ENCODE peak calls at places on chromosomes 13 and 19, in ten cellular contexts. Y is brain pericyte; N is naive thymus-derived CD4-positive, alpha-beta T cell; D is smooth muscle cell of the brain vasculature; P is heart left ventricle; I is NCI-H1436; O is stimulated activated CD4-positive, alpha-beta T cell treated with anti-CD3 and anti-CD28 coated beads, TNF-alpha, amount 100 ng/mL, for 48 hours; T is nucleus accumbens; S is progenitor cell of endocrine pancreas; V is T-helper 1 cell. L is an unnamed sample.

GRCh38 chr13:74647211-74647610 is 513.0 kb upstream of the KLF12 start:
- DNase-seq in Y (no peak), N (no peak), D (no peak), P (no peak), I (no peak), O (no peak), T (no peak), S (no peak), V (no peak), L (no peak)

GRCh38 chr19:53982056-53982455 is 9.4 kb upstream of the CACNG6 start:
- DNase-seq in Y (no peak), N (no peak), D (no peak), P (no peak), I (no peak), O (no peak), T (no peak), S (peak), V (no peak), L (no peak)

GRCh38 chr13:96426160-96426559 is 336.3 kb downstream of the HS6ST3 start:
- DNase-seq in Y (no peak), N (no peak), D (no peak), P (no peak), I (peak), O (no peak), T (no peak), S (no peak), V (no peak), L (no peak)

GRCh38 chr19:35142531-35143230 is 374 bp upstream of the FXYD7 start:
- DNase-seq in Y (no peak), N (peak), D (no peak), P (peak), I (no peak), O (peak), T (peak), S (peak), V (peak), L (no peak)

GRCh38 chr13:27638521-27638920 is 16.8 kb downstream of the POLR1D start:
- DNase-seq in Y (no peak), N (no peak), D (no peak), P (no peak), I (no peak), O (no peak), T (no peak), S (no peak), V (no peak), L (no peak)

GRCh38 chr19:42281175-42282035 is 12.4 kb downstream of the CIC start:
- DNase-seq in Y (no peak), N (no peak), D (no peak), P (no peak), I (peak), O (no peak), T (peak), S (no peak), V (peak), L (no peak)

GRCh38 chr19:42553292-42554045 is 25.2 kb upstream of the CEACAM1 start:
- DNase-seq in Y (no peak), N (no peak), D (no peak), P (peak), I (no peak), O (no peak), T (no peak), S (no peak), V (no peak), L (no peak)

GRCh38 chr19:37905936-37906867 is at the start of gene WDR87:
- DNase-seq in Y (no peak), N (peak), D (no peak), P (peak), I (peak), O (no peak), T (no peak), S (peak), V (peak), L (peak)

GRCh38 chr13:112465251-112466131 is 89.3 kb downstream of the SPACA7 start:
- DNase-seq in Y (no peak), N (no peak), D (no peak), P (peak), I (no peak), O (no peak), T (no peak), S (no peak), V (no peak), L (no peak)

GRCh38 chr13:53612200-53612599 is 583.6 kb downstream of the OLFM4 start:
- DNase-seq in Y (no peak), N (no peak), D (no peak), P (no peak), I (no peak), O (no peak), T (no peak), S (no peak), V (no peak), L (no peak)

GRCh38 chr19:35154535-35155406 is at the start of gene FXYD5:
- DNase-seq in Y (no peak), N (peak), D (no peak), P (peak), I (no peak), O (peak), T (no peak), S (no peak), V (peak), L (no peak)

GRCh38 chr13:39567569-39567968 is 35.4 kb downstream of the LHFPL6 start:
- DNase-seq in Y (no peak), N (no peak), D (no peak), P (no peak), I (no peak), O (no peak), T (no peak), S (no peak), V (no peak), L (no peak)

GRCh38 chr19:46981296-46981695 is 38.3 kb upstream of the NPAS1 start:
- DNase-seq in Y (no peak), N (no peak), D (no peak), P (no peak), I (no peak), O (no peak), T (no peak), S (no peak), V (no peak), L (no peak)

GRCh38 chr19:55173717-55174409 is 6.2 kb downstream of the SYT5 start:
- DNase-seq in Y (no peak), N (no peak), D (no peak), P (no peak), I (peak), O (no peak), T (no peak), S (no peak), V (no peak), L (no peak)

GRCh38 chr13:35840991-35841604 is 290.1 kb downstream of the DCLK1 start:
- DNase-seq in Y (no peak), N (no peak), D (no peak), P (no peak), I (no peak), O (no peak), T (no peak), S (no peak), V (no peak), L (no peak)

GRCh38 chr13:23771966-23772365 is 117.2 kb downstream of the MIPEP start:
- DNase-seq in Y (no peak), N (no peak), D (no peak), P (no peak), I (no peak), O (no peak), T (no peak), S (no peak), V (no peak), L (no peak)

GRCh38 chr13:114166381-114167131 is 12.5 kb upstream of the CFAP97D2 start:
- DNase-seq in Y (no peak), N (no peak), D (no peak), P (no peak), I (no peak), O (no peak), T (peak), S (no peak), V (no peak), L (no peak)

GRCh38 chr13:30585748-30586262 is 31.9 kb upstream of the USPL1 start:
- DNase-seq in Y (no peak), N (no peak), D (no peak), P (no peak), I (no peak), O (no peak), T (no peak), S (no peak), V (no peak), L (no peak)

GRCh38 chr13:73934215-73934623 is 200.0 kb downstream of the KLF12 start:
- DNase-seq in Y (no peak), N (no peak), D (no peak), P (no peak), I (no peak), O (no peak), T (no peak), S (no peak), V (no peak), L (no peak)

GRCh38 chr13:51191743-51192142 is 30.5 kb upstream of the FAM124A start:
- DNase-seq in Y (no peak), N (no peak), D (no peak), P (no peak), I (no peak), O (no peak), T (no peak), S (no peak), V (no peak), L (no peak)

GRCh38 chr19:30997222-30997621 is 352.0 kb downstream of the TSHZ3 start:
- DNase-seq in Y (no peak), N (no peak), D (no peak), P (no peak), I (no peak), O (no peak), T (no peak), S (no peak), V (no peak), L (no peak)

GRCh38 chr19:52896431-52897148 is 845 bp downstream of the ZNF320 start:
- DNase-seq in Y (no peak), N (peak), D (no peak), P (no peak), I (no peak), O (no peak), T (no peak), S (no peak), V (no peak), L (peak)

GRCh38 chr13:34401741-34402140 is 540.3 kb upstream of the NBEA start:
- DNase-seq in Y (no peak), N (no peak), D (no peak), P (no peak), I (no peak), O (no peak), T (no peak), S (no peak), V (no peak), L (no peak)

GRCh38 chr19:40623403-40624239 is 22.5 kb downstream of the LTBP4 start:
- DNase-seq in Y (no peak), N (no peak), D (no peak), P (peak), I (no peak), O (no peak), T (no peak), S (peak), V (no peak), L (peak)

GRCh38 chr19:10514211-10515145 is 2.8 kb downstream of the S1PR5 start:
- DNase-seq in Y (no peak), N (peak), D (no peak), P (no peak), I (no peak), O (no peak), T (no peak), S (no peak), V (no peak), L (no peak)

GRCh38 chr13:27619711-27620376 is 485 bp downstream of the LNX2 start:
- DNase-seq in Y (no peak), N (peak), D (no peak), P (peak), I (no peak), O (peak), T (peak), S (no peak), V (peak), L (no peak)

GRCh38 chr19:3224346-3225325 is at the start of gene CELF5:
- DNase-seq in Y (no peak), N (peak), D (no peak), P (no peak), I (peak), O (peak), T (peak), S (peak), V (peak), L (peak)

GRCh38 chr19:40284501-40285352 is at the start of gene AKT2:
- DNase-seq in Y (peak), N (peak), D (no peak), P (no peak), I (peak), O (peak), T (peak), S (peak), V (peak), L (no peak)

GRCh38 chr13:97255515-97255999 is 33.4 kb downstream of the MBNL2 start:
- DNase-seq in Y (no peak), N (no peak), D (no peak), P (no peak), I (no peak), O (no peak), T (no peak), S (no peak), V (no peak), L (no peak)

GRCh38 chr13:28609936-28610335 is 49.0 kb upstream of the POMP start:
- DNase-seq in Y (no peak), N (no peak), D (no peak), P (no peak), I (no peak), O (no peak), T (no peak), S (no peak), V (no peak), L (no peak)

GRCh38 chr13:92433963-92434362 is 792.6 kb upstream of the GPC6 start:
- DNase-seq in Y (no peak), N (no peak), D (no peak), P (no peak), I (no peak), O (no peak), T (no peak), S (no peak), V (no peak), L (no peak)

GRCh38 chr19:48698046-48698445 is 2.3 kb downstream of the FUT2 start:
- DNase-seq in Y (no peak), N (no peak), D (no peak), P (no peak), I (no peak), O (no peak), T (no peak), S (no peak), V (no peak), L (no peak)

L was measured in HuH-7.5.